ENCODE peak calls at places on chromosomes 4 and X, in nine cellular contexts. One of them, this sample, is unnamed.

GRCh38 chrX:48043056-48043455 is 28.4 kb downstream of the ZNF630 start:
- DNase-seq in coronary artery: no peak
- DNase-seq in mesothelial cell of epicardium: no peak
- DNase-seq in upper lobe of right lung: no peak
- DNase-seq in GM12865: no peak
- DNase-seq in ovary: no peak
- DNase-seq in PC-3: no peak
- DNase-seq in MM.1S: no peak
- DNase-seq in uterus: no peak
- DNase-seq in this sample: no peak

GRCh38 chr4:25955705-25956104 is 41.7 kb downstream of the SMIM20 start:
- DNase-seq in coronary artery: no peak
- DNase-seq in mesothelial cell of epicardium: no peak
- DNase-seq in uterus: no peak
- DNase-seq in upper lobe of right lung: no peak
- DNase-seq in ovary: no peak
- DNase-seq in MM.1S: no peak
- DNase-seq in PC-3: no peak
- DNase-seq in GM12865: no peak
- DNase-seq in this sample: no peak

GRCh38 chr4:53813991-53814390 is 222.7 kb upstream of the LNX1 start:
- DNase-seq in mesothelial cell of epicardium: no peak
- DNase-seq in uterus: no peak
- DNase-seq in MM.1S: no peak
- DNase-seq in GM12865: no peak
- DNase-seq in coronary artery: no peak
- DNase-seq in upper lobe of right lung: no peak
- DNase-seq in ovary: no peak
- DNase-seq in PC-3: no peak
- DNase-seq in this sample: no peak

GRCh38 chr4:177246636-177247584 is 62.8 kb upstream of the NEIL3 start:
- DNase-seq in uterus: no peak
- DNase-seq in mesothelial cell of epicardium: no peak
- DNase-seq in PC-3: peak
- DNase-seq in GM12865: no peak
- DNase-seq in coronary artery: no peak
- DNase-seq in ovary: no peak
- DNase-seq in upper lobe of right lung: no peak
- DNase-seq in MM.1S: no peak
- DNase-seq in this sample: no peak

GRCh38 chr4:91092398-91092955 is 965.3 kb downstream of the CCSER1 start:
- DNase-seq in uterus: no peak
- DNase-seq in GM12865: no peak
- DNase-seq in MM.1S: no peak
- DNase-seq in PC-3: peak
- DNase-seq in coronary artery: no peak
- DNase-seq in upper lobe of right lung: no peak
- DNase-seq in ovary: no peak
- DNase-seq in mesothelial cell of epicardium: no peak
- DNase-seq in this sample: peak

GRCh38 chr4:26356067-26356466 is 35.3 kb downstream of the RBPJ start:
- DNase-seq in ovary: no peak
- DNase-seq in GM12865: peak
- DNase-seq in PC-3: peak
- DNase-seq in mesothelial cell of epicardium: no peak
- DNase-seq in uterus: no peak
- DNase-seq in upper lobe of right lung: no peak
- DNase-seq in MM.1S: no peak
- DNase-seq in coronary artery: no peak
- DNase-seq in this sample: no peak

GRCh38 chr4:66687393-66687971 is 857.8 kb downstream of the CENPC start:
- DNase-seq in mesothelial cell of epicardium: no peak
- DNase-seq in uterus: no peak
- DNase-seq in PC-3: no peak
- DNase-seq in coronary artery: no peak
- DNase-seq in MM.1S: no peak
- DNase-seq in upper lobe of right lung: no peak
- DNase-seq in ovary: no peak
- DNase-seq in GM12865: no peak
- DNase-seq in this sample: no peak

GRCh38 chr4:129014566-129015509 is 78.5 kb downstream of the SCLT1 start:
- DNase-seq in PC-3: no peak
- DNase-seq in GM12865: no peak
- DNase-seq in mesothelial cell of epicardium: no peak
- DNase-seq in coronary artery: no peak
- DNase-seq in ovary: no peak
- DNase-seq in MM.1S: no peak
- DNase-seq in upper lobe of right lung: no peak
- DNase-seq in uterus: no peak
- DNase-seq in this sample: no peak

GRCh38 chrX:115560978-115561604 is at the start of gene PLS3:
- DNase-seq in ovary: peak
- DNase-seq in upper lobe of right lung: peak
- DNase-seq in coronary artery: peak
- DNase-seq in PC-3: peak
- DNase-seq in GM12865: peak
- DNase-seq in mesothelial cell of epicardium: peak
- DNase-seq in uterus: peak
- DNase-seq in MM.1S: peak
- DNase-seq in this sample: peak

GRCh38 chr4:86401826-86402225 is 42.0 kb upstream of the MAPK10 start:
- DNase-seq in mesothelial cell of epicardium: no peak
- DNase-seq in uterus: no peak
- DNase-seq in coronary artery: no peak
- DNase-seq in MM.1S: no peak
- DNase-seq in ovary: no peak
- DNase-seq in upper lobe of right lung: no peak
- DNase-seq in PC-3: no peak
- DNase-seq in GM12865: no peak
- DNase-seq in this sample: no peak

GRCh38 chr4:109323348-109323747 is 20.9 kb upstream of the COL25A1 start:
- DNase-seq in PC-3: no peak
- DNase-seq in coronary artery: no peak
- DNase-seq in MM.1S: no peak
- DNase-seq in GM12865: no peak
- DNase-seq in ovary: no peak
- DNase-seq in upper lobe of right lung: no peak
- DNase-seq in mesothelial cell of epicardium: no peak
- DNase-seq in uterus: no peak
- DNase-seq in this sample: no peak

GRCh38 chr4:188987011-188987410 is 847.8 kb downstream of the TRIML1 start:
- DNase-seq in coronary artery: no peak
- DNase-seq in MM.1S: no peak
- DNase-seq in ovary: no peak
- DNase-seq in GM12865: no peak
- DNase-seq in PC-3: no peak
- DNase-seq in upper lobe of right lung: no peak
- DNase-seq in mesothelial cell of epicardium: no peak
- DNase-seq in uterus: no peak
- DNase-seq in this sample: no peak

GRCh38 chr4:52234539-52235174 is 183.6 kb downstream of the SPATA18 start:
- DNase-seq in upper lobe of right lung: no peak
- DNase-seq in uterus: no peak
- DNase-seq in ovary: peak
- DNase-seq in GM12865: no peak
- DNase-seq in MM.1S: no peak
- DNase-seq in mesothelial cell of epicardium: no peak
- DNase-seq in PC-3: peak
- DNase-seq in coronary artery: no peak
- DNase-seq in this sample: peak

GRCh38 chr4:83207497-83208105 is 77.0 kb downstream of the COQ2 start:
- DNase-seq in coronary artery: no peak
- DNase-seq in mesothelial cell of epicardium: no peak
- DNase-seq in PC-3: peak
- DNase-seq in GM12865: no peak
- DNase-seq in upper lobe of right lung: no peak
- DNase-seq in MM.1S: no peak
- DNase-seq in uterus: no peak
- DNase-seq in ovary: no peak
- DNase-seq in this sample: peak

GRCh38 chr4:39976945-39977488 is 694 bp downstream of the PDS5A start:
- DNase-seq in MM.1S: peak
- DNase-seq in upper lobe of right lung: peak
- DNase-seq in ovary: peak
- DNase-seq in GM12865: peak
- DNase-seq in coronary artery: peak
- DNase-seq in uterus: peak
- DNase-seq in PC-3: no peak
- DNase-seq in mesothelial cell of epicardium: peak
- DNase-seq in this sample: peak

GRCh38 chr4:242121-242848 is 63.0 kb downstream of the ZNF732 start:
- DNase-seq in MM.1S: peak
- DNase-seq in mesothelial cell of epicardium: no peak
- DNase-seq in upper lobe of right lung: peak
- DNase-seq in PC-3: peak
- DNase-seq in GM12865: peak
- DNase-seq in uterus: peak
- DNase-seq in coronary artery: no peak
- DNase-seq in ovary: peak
- DNase-seq in this sample: peak

GRCh38 chr4:152245706-152246105 is 290.2 kb downstream of the FBXW7 start:
- DNase-seq in mesothelial cell of epicardium: no peak
- DNase-seq in PC-3: no peak
- DNase-seq in ovary: no peak
- DNase-seq in GM12865: no peak
- DNase-seq in upper lobe of right lung: no peak
- DNase-seq in uterus: no peak
- DNase-seq in MM.1S: no peak
- DNase-seq in coronary artery: no peak
- DNase-seq in this sample: no peak

GRCh38 chrX:30283456-30284200 is 25.6 kb downstream of the NR0B1 start:
- DNase-seq in MM.1S: no peak
- DNase-seq in ovary: no peak
- DNase-seq in uterus: no peak
- DNase-seq in coronary artery: no peak
- DNase-seq in mesothelial cell of epicardium: no peak
- DNase-seq in PC-3: peak
- DNase-seq in upper lobe of right lung: no peak
- DNase-seq in GM12865: no peak
- DNase-seq in this sample: peak

GRCh38 chr4:168917150-168917779 is 92.8 kb downstream of the CBR4 start:
- DNase-seq in ovary: no peak
- DNase-seq in GM12865: peak
- DNase-seq in uterus: no peak
- DNase-seq in MM.1S: peak
- DNase-seq in upper lobe of right lung: no peak
- DNase-seq in coronary artery: no peak
- DNase-seq in mesothelial cell of epicardium: no peak
- DNase-seq in PC-3: peak
- DNase-seq in this sample: peak
- TF ChIP-seq CTCF in ovary: peak
- TF ChIP-seq CTCF in GM12865: peak
- TF ChIP-seq CTCF in uterus: peak
- TF ChIP-seq CTCF in MM.1S: peak
- TF ChIP-seq CTCF in upper lobe of right lung: peak
- TF ChIP-seq CTCF in coronary artery: no peak
- TF ChIP-seq CTCF in mesothelial cell of epicardium: peak
- TF ChIP-seq CTCF in PC-3: peak
- TF ChIP-seq CTCF in this sample: peak

GRCh38 chr4:80033581-80033980 is 39.4 kb downstream of the ANTXR2 start:
- DNase-seq in ovary: no peak
- DNase-seq in mesothelial cell of epicardium: no peak
- DNase-seq in GM12865: no peak
- DNase-seq in PC-3: peak
- DNase-seq in MM.1S: no peak
- DNase-seq in coronary artery: no peak
- DNase-seq in upper lobe of right lung: no peak
- DNase-seq in uterus: no peak
- DNase-seq in this sample: no peak
- TF ChIP-seq CTCF in ovary: no peak
- TF ChIP-seq CTCF in mesothelial cell of epicardium: no peak
- TF ChIP-seq CTCF in GM12865: no peak
- TF ChIP-seq CTCF in PC-3: peak
- TF ChIP-seq CTCF in MM.1S: no peak
- TF ChIP-seq CTCF in coronary artery: no peak
- TF ChIP-seq CTCF in upper lobe of right lung: no peak
- TF ChIP-seq CTCF in uterus: no peak
- TF ChIP-seq CTCF in this sample: no peak

DNA sequence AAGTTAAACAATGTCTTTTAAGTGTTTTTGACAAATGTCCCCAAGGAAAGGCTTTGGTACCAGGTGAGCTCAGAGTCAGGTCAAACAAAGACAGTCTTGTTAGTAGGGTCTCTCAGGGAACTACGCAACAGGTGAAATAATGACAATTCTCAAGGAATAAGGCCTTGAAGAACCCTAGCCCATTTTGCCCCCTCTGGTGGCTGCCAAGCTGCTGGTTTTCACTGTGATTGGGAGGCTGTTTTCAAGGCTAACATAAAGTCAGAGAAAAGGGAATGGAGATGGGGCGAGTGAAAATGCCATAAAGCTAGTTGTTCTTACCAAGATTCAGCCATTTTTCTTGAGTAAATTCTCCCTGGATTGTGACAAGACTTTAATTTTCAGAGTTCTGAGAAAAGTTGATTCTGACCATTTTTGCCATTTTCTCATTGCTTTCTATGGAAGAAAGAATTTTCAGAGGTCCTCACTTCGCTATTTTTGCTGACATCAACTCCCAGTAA is 58.7 kb downstream of the RWDD4 start:
- DNase-seq in MM.1S: no peak
- DNase-seq in ovary: no peak
- DNase-seq in GM12865: peak
- DNase-seq in uterus: no peak
- DNase-seq in coronary artery: no peak
- DNase-seq in mesothelial cell of epicardium: no peak
- DNase-seq in upper lobe of right lung: no peak
- DNase-seq in PC-3: peak
- DNase-seq in this sample: peak
- TF ChIP-seq CTCF in MM.1S: peak
- TF ChIP-seq CTCF in ovary: no peak
- TF ChIP-seq CTCF in GM12865: peak
- TF ChIP-seq CTCF in uterus: no peak
- TF ChIP-seq CTCF in coronary artery: no peak
- TF ChIP-seq CTCF in mesothelial cell of epicardium: no peak
- TF ChIP-seq CTCF in upper lobe of right lung: peak
- TF ChIP-seq CTCF in PC-3: peak
- TF ChIP-seq CTCF in this sample: no peak

DNA sequence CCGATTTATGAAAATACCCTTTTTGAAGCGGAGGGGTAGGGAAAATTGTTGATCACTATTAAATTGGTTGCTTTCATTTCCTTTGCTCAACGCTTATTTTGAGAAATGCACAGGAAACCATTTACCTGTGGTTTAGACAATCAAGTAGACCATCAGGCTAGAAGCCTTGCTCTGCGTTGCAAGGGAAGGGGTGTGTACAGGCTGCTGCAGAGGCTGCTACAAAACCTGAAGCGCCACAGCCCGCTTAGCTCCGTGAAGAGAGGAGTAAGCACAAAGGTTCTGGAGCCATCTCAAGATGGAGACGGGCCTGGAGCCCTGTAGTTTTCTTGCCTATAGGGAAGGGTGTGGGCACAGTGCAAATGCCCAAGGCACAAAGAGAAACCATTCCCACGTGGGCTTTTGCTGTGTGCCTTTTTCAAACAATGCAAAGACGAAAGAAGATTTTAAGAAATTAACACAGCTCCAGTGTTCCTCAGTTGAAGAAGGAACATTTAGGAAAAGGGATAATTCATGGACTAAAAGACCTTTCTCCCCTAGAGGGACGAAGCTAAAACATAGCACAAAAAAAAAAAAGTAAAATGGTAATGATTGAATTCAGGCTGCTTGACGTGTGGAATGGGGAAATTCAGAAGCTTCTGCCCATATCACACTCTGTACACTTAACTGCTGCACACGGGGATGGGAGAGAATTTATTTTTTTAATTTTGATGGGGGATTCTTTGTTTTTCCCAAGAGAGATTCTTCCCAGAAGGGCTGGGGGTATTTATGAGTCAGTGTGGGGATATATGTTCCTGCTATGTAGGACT is 3.5 kb downstream of the TMSB4X start:
- DNase-seq in mesothelial cell of epicardium: no peak
- DNase-seq in uterus: peak
- DNase-seq in ovary: peak
- DNase-seq in coronary artery: no peak
- DNase-seq in PC-3: peak
- DNase-seq in GM12865: peak
- DNase-seq in MM.1S: peak
- DNase-seq in upper lobe of right lung: peak
- DNase-seq in this sample: peak
- TF ChIP-seq CTCF in mesothelial cell of epicardium: no peak
- TF ChIP-seq CTCF in uterus: no peak
- TF ChIP-seq CTCF in ovary: no peak
- TF ChIP-seq CTCF in coronary artery: no peak
- TF ChIP-seq CTCF in PC-3: no peak
- TF ChIP-seq CTCF in GM12865: no peak
- TF ChIP-seq CTCF in MM.1S: no peak
- TF ChIP-seq CTCF in upper lobe of right lung: no peak
- TF ChIP-seq CTCF in this sample: no peak

This sample was measured in MCF 10A.